ENCODE peak calls at places on chromosomes 1 and 21, in nine cellular contexts. P, J, Q, A, N, O, B, G and D are unnamed samples.

GRCh38 chr1:40868051-40868723 is 6.0 kb upstream of the CITED4 start:
- DNase-seq in B (peak), G (no peak), P (peak), N (no peak), J (peak), A (no peak), Q (no peak), O (no peak), D (peak)

GRCh38 chr1:98034505-98034904 is 113.7 kb upstream of the DPYD start:
- DNase-seq in N (no peak), A (no peak), B (no peak), P (peak), Q (no peak), J (no peak), G (no peak), O (no peak), D (peak)

GRCh38 chr1:208036177-208036808 is 125.4 kb upstream of the CD34 start:
- DNase-seq in G (no peak), J (no peak), O (peak), B (no peak), N (no peak), Q (no peak), P (no peak), A (no peak), D (peak)

GRCh38 chr1:156760092-156760795 is 7.1 kb upstream of the PRCC start:
- DNase-seq in O (no peak), N (no peak), A (no peak), Q (no peak), J (no peak), P (no peak), B (no peak), G (no peak), D (no peak)

GRCh38 chr1:225460737-225461532 is 33.1 kb upstream of the LBR start:
- DNase-seq in J (no peak), N (no peak), P (peak), G (no peak), O (no peak), Q (no peak), A (no peak), B (no peak), D (peak)

GRCh38 chr1:215797859-215798258 is 230.8 kb downstream of the KCTD3 start:
- DNase-seq in A (no peak), Q (no peak), G (no peak), N (no peak), B (peak), P (peak), O (no peak), J (no peak), D (no peak)

GRCh38 chr1:21674957-21675356 is 5.8 kb upstream of the RAP1GAP start:
- DNase-seq in P (no peak), A (no peak), Q (no peak), N (no peak), B (no peak), J (no peak), O (peak), G (no peak), D (no peak)

GRCh38 chr1:234955107-234955731 is 173.4 kb downstream of the TOMM20 start:
- DNase-seq in B (no peak), A (peak), Q (peak), N (no peak), G (peak), J (no peak), P (peak), O (no peak), D (no peak)

GRCh38 chr1:56908619-56909340 is 54.2 kb downstream of the C8A start:
- DNase-seq in G (no peak), Q (no peak), P (peak), O (no peak), B (no peak), J (no peak), A (no peak), N (no peak), D (peak)

GRCh38 chr21:16418663-16419062 is 688.9 kb downstream of the USP25 start:
- DNase-seq in B (no peak), N (no peak), Q (no peak), J (no peak), A (no peak), O (no peak), G (no peak), P (peak), D (no peak)

GRCh38 chr1:168443356-168443755 is 100.4 kb downstream of the XCL2 start:
- DNase-seq in B (no peak), A (no peak), G (no peak), O (no peak), P (no peak), N (no peak), J (no peak), Q (no peak), D (no peak)

GRCh38 chr1:11280719-11281376 is 7.8 kb downstream of the UBIAD1 start:
- DNase-seq in O (no peak), N (peak), B (no peak), Q (no peak), J (no peak), G (no peak), A (no peak), P (no peak), D (no peak)

GRCh38 chr1:204972461-204972860 is 70.6 kb upstream of the CNTN2 start:
- DNase-seq in Q (no peak), B (no peak), J (no peak), P (peak), G (no peak), N (no peak), O (no peak), A (no peak), D (no peak)
- TF ChIP-seq CTCF in Q (no peak), B (no peak), J (no peak), P (no peak), G (no peak), N (no peak), O (no peak), A (no peak), D (no peak)

GRCh38 chr1:213061263-213061662 is 10.2 kb downstream of the RPS6KC1 start:
- DNase-seq in P (no peak), G (no peak), A (no peak), N (no peak), B (no peak), O (no peak), Q (no peak), J (no peak), D (peak)
- TF ChIP-seq CTCF in P (no peak), G (no peak), A (no peak), N (no peak), B (no peak), O (peak), Q (no peak), J (no peak), D (no peak)

GRCh38 chr1:222991177-222991576 is 151.9 kb downstream of the TLR5 start:
- DNase-seq in G (no peak), P (no peak), O (no peak), N (no peak), B (no peak), A (no peak), J (no peak), Q (no peak), D (no peak)

GRCh38 chr1:222994506-222995229 is 148.4 kb downstream of the TLR5 start:
- DNase-seq in J (no peak), G (no peak), O (no peak), A (no peak), N (no peak), P (peak), B (peak), Q (no peak), D (peak)

GRCh38 chr1:222987616-222988015 is 155.4 kb downstream of the TLR5 start:
- DNase-seq in N (no peak), G (no peak), A (no peak), Q (no peak), B (no peak), J (no peak), P (no peak), O (no peak), D (no peak)

GRCh38 chr1:222991908-222992307 is 151.1 kb downstream of the TLR5 start:
- DNase-seq in Q (no peak), P (no peak), G (no peak), N (no peak), J (no peak), A (no peak), B (no peak), O (no peak), D (no peak)

DNA sequence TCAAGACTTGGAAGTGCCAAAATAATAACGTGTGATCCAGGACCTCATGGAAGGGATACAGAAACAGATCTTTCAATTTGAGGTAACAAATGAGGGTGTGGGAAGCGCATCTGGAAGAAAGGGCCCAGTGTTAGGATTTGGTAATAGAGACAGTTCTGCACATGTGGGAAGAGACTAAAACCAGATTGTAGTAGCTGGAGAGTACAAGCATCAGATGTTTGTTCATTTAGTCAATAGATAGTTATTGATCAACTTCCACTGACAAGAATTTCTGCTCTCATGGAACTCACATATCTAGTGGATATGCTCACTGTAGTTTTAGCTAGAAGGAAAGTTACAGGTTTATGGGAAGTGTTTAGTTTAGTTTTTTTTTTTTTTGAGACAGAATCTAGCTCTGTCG is 153.6 kb downstream of the TLR5 start:
- DNase-seq in G (no peak), B (no peak), P (no peak), J (no peak), Q (no peak), N (no peak), A (no peak), O (no peak), D (no peak)
- TF ChIP-seq CTCF in G (no peak), B (no peak), P (no peak), J (no peak), Q (no peak), N (no peak), A (no peak), O (no peak), D (no peak)

GRCh38 chr1:38486115-38486514 is 373.5 kb downstream of the RRAGC start:
- DNase-seq in O (no peak), P (no peak), B (no peak), J (no peak), Q (no peak), G (no peak), A (no peak), N (no peak), D (no peak)

GRCh38 chr1:38488162-38488898 is 371.2 kb downstream of the RRAGC start:
- DNase-seq in A (no peak), B (no peak), P (no peak), Q (no peak), G (no peak), J (no peak), N (no peak), O (no peak), D (no peak)

GRCh38 chr1:38487398-38487797 is 372.2 kb downstream of the RRAGC start:
- DNase-seq in Q (no peak), O (no peak), G (no peak), N (no peak), A (no peak), J (no peak), P (no peak), B (no peak), D (no peak)

DNA sequence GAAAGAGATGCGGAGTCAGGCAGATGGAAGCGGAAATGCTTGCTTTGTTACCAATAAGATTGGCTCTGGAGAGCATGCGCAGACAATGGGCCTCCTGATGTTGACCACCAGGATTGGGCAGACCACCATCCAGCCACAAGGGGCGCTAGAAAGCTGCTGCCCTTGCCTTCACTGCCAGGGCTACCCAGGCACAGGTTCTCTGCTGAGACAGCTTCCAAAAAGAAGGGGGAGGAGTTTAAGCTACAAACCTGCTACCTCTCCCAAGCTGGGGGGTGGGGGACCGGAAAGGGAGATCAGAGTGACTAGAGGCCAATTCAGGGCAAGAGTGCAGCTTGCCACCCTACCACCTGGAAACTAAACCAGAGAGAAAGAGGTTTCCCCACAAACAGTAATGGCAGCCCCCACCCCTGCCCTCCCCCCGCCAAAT is 369.7 kb downstream of the RRAGC start:
- DNase-seq in B (no peak), N (peak), O (peak), G (no peak), P (no peak), J (peak), A (no peak), Q (peak), D (peak)
- TF ChIP-seq CTCF in B (peak), N (peak), O (peak), G (peak), P (peak), J (no peak), A (peak), Q (peak), D (peak)

DNA sequence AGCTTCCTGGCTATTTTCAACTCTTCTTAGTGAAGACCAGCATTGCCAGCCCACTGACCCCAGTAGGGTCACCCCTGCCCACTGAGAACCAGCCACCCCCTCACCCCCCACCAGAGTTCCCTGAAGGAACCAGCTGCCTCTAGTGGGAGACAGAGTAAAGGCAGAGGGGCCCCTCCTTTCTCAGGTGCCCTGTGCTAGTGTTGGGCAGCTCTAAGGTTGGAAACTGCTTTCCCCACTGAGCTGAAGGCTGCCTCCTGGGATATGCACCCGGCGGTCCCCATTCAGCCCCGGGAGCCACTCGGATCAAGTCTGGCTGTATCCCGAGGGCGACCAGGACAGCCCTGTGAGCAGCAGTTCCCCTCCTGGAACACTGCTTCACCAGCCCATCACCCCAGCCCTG is 111.0 kb downstream of the PGBD5 start:
- DNase-seq in A (no peak), Q (no peak), N (no peak), J (no peak), P (no peak), G (no peak), B (no peak), O (no peak), D (no peak)
- TF ChIP-seq CTCF in A (no peak), Q (no peak), N (no peak), J (no peak), P (no peak), G (no peak), B (no peak), O (peak), D (peak)